ENCODE peak calls at places on chromosomes 3 and 15, in eight cellular contexts. One of them, this sample, is unnamed.

GRCh38 chr15:95286911-95287769 is 1043.4 kb upstream of the NR2F2 start:
- DNase-seq in memory B cell: no peak
- DNase-seq in activated T-helper 1 cell treated with anti-CD3 and anti-CD28 coated beads, Interleukin-12 subunit alpha, Interleukin-12 subunit beta, Interleukin-2, Interleukin-4 antibody, amounts not matched to agents 30 ng/mL and 10 ng/mL and 1 ng/mL, durations not matched to agents 14 hours and 24 hours and 36 hours: no peak
- DNase-seq in HS-27A: no peak
- DNase-seq in non-pigmented ciliary epithelial cell: no peak
- DNase-seq in stimulated activated CD8-positive, alpha-beta memory T cell treated with anti-CD3 and anti-CD28 coated beads, Interleukin-7, amount 100 ng/mL, for 1 hour: no peak
- DNase-seq in lower lobe of right lung: no peak
- DNase-seq in NCI-H1092 treated with DMSO at 0.1 percent for 48 hours: no peak
- DNase-seq in this sample: no peak

GRCh38 chr3:143974877-143975238 is 3.2 kb downstream of the DIPK2A start:
- DNase-seq in memory B cell: no peak
- DNase-seq in activated T-helper 1 cell treated with anti-CD3 and anti-CD28 coated beads, Interleukin-12 subunit alpha, Interleukin-12 subunit beta, Interleukin-2, Interleukin-4 antibody, amounts not matched to agents 30 ng/mL and 10 ng/mL and 1 ng/mL, durations not matched to agents 14 hours and 24 hours and 36 hours: no peak
- DNase-seq in HS-27A: no peak
- DNase-seq in non-pigmented ciliary epithelial cell: no peak
- DNase-seq in stimulated activated CD8-positive, alpha-beta memory T cell treated with anti-CD3 and anti-CD28 coated beads, Interleukin-7, amount 100 ng/mL, for 1 hour: no peak
- DNase-seq in lower lobe of right lung: no peak
- DNase-seq in NCI-H1092 treated with DMSO at 0.1 percent for 48 hours: no peak
- DNase-seq in this sample: no peak

GRCh38 chr15:76401285-76401684 is 64.7 kb downstream of the ISL2 start:
- DNase-seq in memory B cell: no peak
- DNase-seq in activated T-helper 1 cell treated with anti-CD3 and anti-CD28 coated beads, Interleukin-12 subunit alpha, Interleukin-12 subunit beta, Interleukin-2, Interleukin-4 antibody, amounts not matched to agents 30 ng/mL and 10 ng/mL and 1 ng/mL, durations not matched to agents 14 hours and 24 hours and 36 hours: no peak
- DNase-seq in HS-27A: no peak
- DNase-seq in non-pigmented ciliary epithelial cell: no peak
- DNase-seq in stimulated activated CD8-positive, alpha-beta memory T cell treated with anti-CD3 and anti-CD28 coated beads, Interleukin-7, amount 100 ng/mL, for 1 hour: no peak
- DNase-seq in lower lobe of right lung: no peak
- DNase-seq in NCI-H1092 treated with DMSO at 0.1 percent for 48 hours: peak
- DNase-seq in this sample: no peak

GRCh38 chr3:108441081-108441507 is 69.3 kb downstream of the MYH15 start:
- DNase-seq in memory B cell: no peak
- DNase-seq in activated T-helper 1 cell treated with anti-CD3 and anti-CD28 coated beads, Interleukin-12 subunit alpha, Interleukin-12 subunit beta, Interleukin-2, Interleukin-4 antibody, amounts not matched to agents 30 ng/mL and 10 ng/mL and 1 ng/mL, durations not matched to agents 14 hours and 24 hours and 36 hours: no peak
- DNase-seq in HS-27A: no peak
- DNase-seq in non-pigmented ciliary epithelial cell: no peak
- DNase-seq in stimulated activated CD8-positive, alpha-beta memory T cell treated with anti-CD3 and anti-CD28 coated beads, Interleukin-7, amount 100 ng/mL, for 1 hour: no peak
- DNase-seq in lower lobe of right lung: no peak
- DNase-seq in NCI-H1092 treated with DMSO at 0.1 percent for 48 hours: peak
- DNase-seq in this sample: no peak

GRCh38 chr3:30426319-30426993 is 179.9 kb upstream of the TGFBR2 start:
- DNase-seq in memory B cell: no peak
- DNase-seq in activated T-helper 1 cell treated with anti-CD3 and anti-CD28 coated beads, Interleukin-12 subunit alpha, Interleukin-12 subunit beta, Interleukin-2, Interleukin-4 antibody, amounts not matched to agents 30 ng/mL and 10 ng/mL and 1 ng/mL, durations not matched to agents 14 hours and 24 hours and 36 hours: no peak
- DNase-seq in HS-27A: no peak
- DNase-seq in non-pigmented ciliary epithelial cell: peak
- DNase-seq in stimulated activated CD8-positive, alpha-beta memory T cell treated with anti-CD3 and anti-CD28 coated beads, Interleukin-7, amount 100 ng/mL, for 1 hour: no peak
- DNase-seq in lower lobe of right lung: no peak
- DNase-seq in NCI-H1092 treated with DMSO at 0.1 percent for 48 hours: no peak
- DNase-seq in this sample: no peak

GRCh38 chr3:100209948-100210776 is 50.6 kb upstream of the TBC1D23 start:
- DNase-seq in memory B cell: peak
- DNase-seq in activated T-helper 1 cell treated with anti-CD3 and anti-CD28 coated beads, Interleukin-12 subunit alpha, Interleukin-12 subunit beta, Interleukin-2, Interleukin-4 antibody, amounts not matched to agents 30 ng/mL and 10 ng/mL and 1 ng/mL, durations not matched to agents 14 hours and 24 hours and 36 hours: peak
- DNase-seq in HS-27A: no peak
- DNase-seq in non-pigmented ciliary epithelial cell: no peak
- DNase-seq in stimulated activated CD8-positive, alpha-beta memory T cell treated with anti-CD3 and anti-CD28 coated beads, Interleukin-7, amount 100 ng/mL, for 1 hour: no peak
- DNase-seq in lower lobe of right lung: no peak
- DNase-seq in NCI-H1092 treated with DMSO at 0.1 percent for 48 hours: no peak
- DNase-seq in this sample: peak

GRCh38 chr15:39936187-39936586 is 2.3 kb downstream of the EIF2AK4 start:
- DNase-seq in memory B cell: no peak
- DNase-seq in activated T-helper 1 cell treated with anti-CD3 and anti-CD28 coated beads, Interleukin-12 subunit alpha, Interleukin-12 subunit beta, Interleukin-2, Interleukin-4 antibody, amounts not matched to agents 30 ng/mL and 10 ng/mL and 1 ng/mL, durations not matched to agents 14 hours and 24 hours and 36 hours: no peak
- DNase-seq in HS-27A: no peak
- DNase-seq in non-pigmented ciliary epithelial cell: no peak
- DNase-seq in stimulated activated CD8-positive, alpha-beta memory T cell treated with anti-CD3 and anti-CD28 coated beads, Interleukin-7, amount 100 ng/mL, for 1 hour: no peak
- DNase-seq in lower lobe of right lung: no peak
- DNase-seq in NCI-H1092 treated with DMSO at 0.1 percent for 48 hours: no peak
- DNase-seq in this sample: no peak

GRCh38 chr3:107831590-107831989 is 259.2 kb downstream of the CD47 start:
- DNase-seq in memory B cell: no peak
- DNase-seq in activated T-helper 1 cell treated with anti-CD3 and anti-CD28 coated beads, Interleukin-12 subunit alpha, Interleukin-12 subunit beta, Interleukin-2, Interleukin-4 antibody, amounts not matched to agents 30 ng/mL and 10 ng/mL and 1 ng/mL, durations not matched to agents 14 hours and 24 hours and 36 hours: no peak
- DNase-seq in HS-27A: no peak
- DNase-seq in non-pigmented ciliary epithelial cell: no peak
- DNase-seq in stimulated activated CD8-positive, alpha-beta memory T cell treated with anti-CD3 and anti-CD28 coated beads, Interleukin-7, amount 100 ng/mL, for 1 hour: no peak
- DNase-seq in lower lobe of right lung: no peak
- DNase-seq in NCI-H1092 treated with DMSO at 0.1 percent for 48 hours: no peak
- DNase-seq in this sample: no peak

GRCh38 chr15:76979331-76979925 is 15.5 kb upstream of the PSTPIP1 start:
- DNase-seq in memory B cell: no peak
- DNase-seq in activated T-helper 1 cell treated with anti-CD3 and anti-CD28 coated beads, Interleukin-12 subunit alpha, Interleukin-12 subunit beta, Interleukin-2, Interleukin-4 antibody, amounts not matched to agents 30 ng/mL and 10 ng/mL and 1 ng/mL, durations not matched to agents 14 hours and 24 hours and 36 hours: no peak
- DNase-seq in HS-27A: no peak
- DNase-seq in non-pigmented ciliary epithelial cell: no peak
- DNase-seq in stimulated activated CD8-positive, alpha-beta memory T cell treated with anti-CD3 and anti-CD28 coated beads, Interleukin-7, amount 100 ng/mL, for 1 hour: no peak
- DNase-seq in lower lobe of right lung: no peak
- DNase-seq in NCI-H1092 treated with DMSO at 0.1 percent for 48 hours: no peak
- DNase-seq in this sample: no peak